ENCODE peak calls at places on chromosomes 13 and 19, in nine cellular contexts. Z, T, Q, M, S, V, B, U and O are unnamed samples.

GRCh38 chr19:35596366-35596999 is 10.5 kb downstream of the PMIS2 start:
- DNase-seq in V (no peak), B (peak), Q (no peak), S (peak), Z (peak), U (no peak), T (peak), M (no peak), O (no peak)

GRCh38 chr19:31175564-31176348 is 173.5 kb downstream of the TSHZ3 start:
- DNase-seq in V (no peak), Q (no peak), T (no peak), Z (no peak), S (no peak), U (no peak), B (no peak), M (no peak), O (no peak)

GRCh38 chr13:63436288-63436687 is 2020.6 kb upstream of the PCDH20 start:
- DNase-seq in T (no peak), B (no peak), U (no peak), Z (no peak), S (no peak), M (no peak), Q (no peak), V (no peak), O (no peak)

GRCh38 chr19:33736158-33736557 is 60.5 kb upstream of the KCTD15 start:
- DNase-seq in T (no peak), M (no peak), V (no peak), S (no peak), Z (no peak), B (no peak), Q (no peak), U (no peak), O (no peak)

GRCh38 chr13:111609631-111610030 is 289.2 kb downstream of the TEX29 start:
- DNase-seq in T (no peak), U (no peak), S (no peak), B (peak), Q (no peak), M (no peak), Z (no peak), V (no peak), O (peak)

GRCh38 chr13:110676057-110676510 is 29.8 kb downstream of the CARS2 start:
- DNase-seq in T (no peak), M (no peak), V (no peak), Z (no peak), U (no peak), Q (no peak), S (no peak), B (no peak), O (no peak)

GRCh38 chr13:41523396-41523795 is 66.0 kb downstream of the RGCC start:
- DNase-seq in Z (no peak), S (no peak), B (no peak), T (no peak), M (no peak), V (no peak), U (no peak), Q (no peak), O (no peak)

GRCh38 chr13:35884211-35884610 is 247.0 kb downstream of the DCLK1 start:
- DNase-seq in M (no peak), B (no peak), Q (no peak), Z (peak), S (no peak), U (no peak), V (no peak), T (no peak), O (no peak)

GRCh38 chr13:90835826-90836225 is 511.7 kb upstream of the MIR17HG start:
- DNase-seq in S (no peak), Q (no peak), U (no peak), V (no peak), Z (no peak), T (no peak), M (no peak), B (no peak), O (no peak)

GRCh38 chr13:74026753-74027152 is 107.5 kb downstream of the KLF12 start:
- DNase-seq in Q (no peak), U (peak), T (peak), Z (peak), S (peak), B (no peak), V (peak), M (peak), O (no peak)

GRCh38 chr13:76474356-76474755 is 411.8 kb downstream of the KCTD12 start:
- DNase-seq in S (no peak), M (no peak), U (no peak), Q (no peak), T (no peak), B (no peak), Z (peak), V (no peak), O (no peak)

GRCh38 chr19:2507109-2507508 is 31.2 kb downstream of the GADD45B start:
- DNase-seq in T (no peak), U (peak), B (no peak), Z (peak), S (peak), Q (no peak), V (peak), M (peak), O (no peak)